ENCODE peak calls at places on chromosomes 16 and 17, in four cellular contexts. Q, Y, E and A are unnamed samples.

GRCh38 chr17:76088868-76089576 is 10.0 kb downstream of the ZACN start:
- DNase-seq in Q (no peak), Y (no peak), E (no peak), A (no peak)

GRCh38 chr17:74446551-74447500 is 14.9 kb downstream of the GPRC5C start:
- DNase-seq in Q (no peak), Y (peak), E (no peak), A (no peak)

GRCh38 chr17:12409082-12409481 is 256.6 kb upstream of the MYOCD start:
- DNase-seq in Q (no peak), Y (no peak), E (no peak), A (no peak)

GRCh38 chr17:73283841-73284282 is 22.2 kb upstream of the CPSF4L start:
- DNase-seq in Q (peak), Y (no peak), E (no peak), A (no peak)

GRCh38 chr16:28092721-28093382 is 29.3 kb upstream of the GSG1L start:
- DNase-seq in Q (no peak), Y (no peak), E (peak), A (no peak)

GRCh38 chr16:67375161-67375560 is 18.1 kb downstream of the TPPP3 start:
- DNase-seq in Q (no peak), Y (no peak), E (no peak), A (no peak)

GRCh38 chr16:19805459-19806160 is 79.0 kb downstream of the GPRC5B start:
- DNase-seq in Q (no peak), Y (no peak), E (no peak), A (no peak)

GRCh38 chr16:23668225-23668624 is 10.5 kb upstream of the PLK1 start:
- DNase-seq in Q (no peak), Y (no peak), E (no peak), A (no peak)

GRCh38 chr16:15031179-15031578 is 24.7 kb downstream of the NTAN1 start:
- DNase-seq in Q (no peak), Y (peak), E (no peak), A (no peak)

GRCh38 chr17:57987582-57988300 is at the start of gene VEZF1:
- DNase-seq in Q (peak), Y (peak), E (peak), A (peak)

GRCh38 chr17:47739150-47739549 is 6.1 kb downstream of the TBX21 start:
- DNase-seq in Q (no peak), Y (no peak), E (no peak), A (peak)

GRCh38 chr17:21283482-21284318 is 811 bp upstream of the MAP2K3 start:
- DNase-seq in Q (peak), Y (no peak), E (peak), A (no peak)

GRCh38 chr17:1304522-1304921 is 25.1 kb downstream of the TRARG1 start:
- DNase-seq in Q (no peak), Y (no peak), E (no peak), A (no peak)

GRCh38 chr17:48484850-48485249 is 46.0 kb downstream of the HOXB1 start:
- DNase-seq in Q (no peak), Y (no peak), E (no peak), A (no peak)

GRCh38 chr16:67021321-67021720 is 7.6 kb upstream of the CBFB start:
- DNase-seq in Q (no peak), Y (peak), E (no peak), A (no peak)

GRCh38 chr17:41340934-41341861 is 9.4 kb downstream of the KRT33A start:
- DNase-seq in Q (no peak), Y (no peak), E (no peak), A (no peak)

GRCh38 chr17:77778636-77779524 is 179.6 kb upstream of the TNRC6C start:
- DNase-seq in Q (no peak), Y (peak), E (no peak), A (no peak)

GRCh38 chr16:22888791-22889190 is 74.8 kb downstream of the HS3ST2 start:
- DNase-seq in Q (peak), Y (no peak), E (no peak), A (no peak)

GRCh38 chr17:72151565-72152391 is 31.0 kb downstream of the SOX9 start:
- DNase-seq in Q (peak), Y (no peak), E (peak), A (no peak)

GRCh38 chr17:29557085-29557697 is 9.6 kb downstream of the ABHD15 start:
- DNase-seq in Q (no peak), Y (no peak), E (no peak), A (no peak)

GRCh38 chr16:64450170-64450569 is 671.7 kb downstream of the CDH11 start:
- DNase-seq in Q (no peak), Y (no peak), E (no peak), A (no peak)

GRCh38 chr16:78425957-78426590 is 326.6 kb downstream of the WWOX start:
- DNase-seq in Q (no peak), Y (no peak), E (no peak), A (no peak)

GRCh38 chr16:30027588-30028437 is 3.3 kb downstream of the TLCD3B start:
- DNase-seq in Q (no peak), Y (no peak), E (no peak), A (no peak)

GRCh38 chr16:4515611-4516233 is 22.9 kb downstream of the CDIP1 start:
- DNase-seq in Q (no peak), Y (no peak), E (no peak), A (no peak)

GRCh38 chr17:8289103-8289397 is 580 bp downstream of the RANGRF start:
- DNase-seq in Q (peak), Y (peak), E (no peak), A (no peak)

GRCh38 chr17:76808326-76808725 is 59.9 kb upstream of the MGAT5B start:
- DNase-seq in Q (no peak), Y (no peak), E (no peak), A (no peak)

GRCh38 chr16:57024894-57025680 is 35.7 kb downstream of the NLRC5 start:
- DNase-seq in Q (no peak), Y (no peak), E (no peak), A (peak)

GRCh38 chr17:72666519-72666874 is 426.0 kb downstream of the SLC39A11 start:
- DNase-seq in Q (no peak), Y (no peak), E (no peak), A (no peak)

GRCh38 chr16:87416826-87417471 is 24.8 kb downstream of the MAP1LC3B start:
- DNase-seq in Q (peak), Y (no peak), E (peak), A (peak)